ENCODE peak calls at places on chromosome 21, in eight cellular contexts. One of them, this sample, is unnamed.

GRCh38 chr21:38984982-38985422 is 179.3 kb downstream of the ETS2 start:
- DNase-seq in SJSA1: no peak
- DNase-seq in effector memory CD4-positive, alpha-beta T cell: no peak
- DNase-seq in WERI-Rb-1: no peak
- DNase-seq in stomach: no peak
- DNase-seq in RWPE1: no peak
- DNase-seq in tibial nerve: no peak
- DNase-seq in CD4-positive, alpha-beta T cell: no peak
- DNase-seq in this sample: no peak

GRCh38 chr21:39788383-39788782 is 43.4 kb downstream of the IGSF5 start:
- DNase-seq in SJSA1: peak; percentile 76
- DNase-seq in effector memory CD4-positive, alpha-beta T cell: no peak
- DNase-seq in WERI-Rb-1: peak; percentile 94
- DNase-seq in stomach: peak; percentile 78
- DNase-seq in RWPE1: peak; percentile 80
- DNase-seq in tibial nerve: peak; percentile 57
- DNase-seq in CD4-positive, alpha-beta T cell: no peak
- DNase-seq in this sample: peak; percentile 82

GRCh38 chr21:40421121-40421520 is 425.8 kb downstream of the DSCAM start:
- DNase-seq in SJSA1: no peak
- DNase-seq in effector memory CD4-positive, alpha-beta T cell: no peak
- DNase-seq in WERI-Rb-1: no peak
- DNase-seq in stomach: no peak
- DNase-seq in RWPE1: peak; percentile 13
- DNase-seq in tibial nerve: no peak
- DNase-seq in CD4-positive, alpha-beta T cell: no peak
- DNase-seq in this sample: no peak

GRCh38 chr21:31586118-31586517 is 73.4 kb upstream of the SOD1 start:
- DNase-seq in SJSA1: no peak
- DNase-seq in effector memory CD4-positive, alpha-beta T cell: no peak
- DNase-seq in WERI-Rb-1: no peak
- DNase-seq in stomach: no peak
- DNase-seq in RWPE1: no peak
- DNase-seq in tibial nerve: no peak
- DNase-seq in CD4-positive, alpha-beta T cell: no peak
- DNase-seq in this sample: no peak

GRCh38 chr21:38982096-38982495 is 176.4 kb downstream of the ETS2 start:
- DNase-seq in SJSA1: peak; percentile 73
- DNase-seq in effector memory CD4-positive, alpha-beta T cell: no peak
- DNase-seq in WERI-Rb-1: no peak
- DNase-seq in stomach: no peak
- DNase-seq in RWPE1: no peak
- DNase-seq in tibial nerve: no peak
- DNase-seq in CD4-positive, alpha-beta T cell: no peak
- DNase-seq in this sample: no peak

GRCh38 chr21:42818328-42818749 is 61.0 kb downstream of the WDR4 start:
- DNase-seq in SJSA1: no peak
- DNase-seq in effector memory CD4-positive, alpha-beta T cell: peak; percentile 29
- DNase-seq in WERI-Rb-1: peak; percentile 56
- DNase-seq in stomach: peak; percentile 78
- DNase-seq in RWPE1: peak; percentile 46
- DNase-seq in tibial nerve: peak; percentile 48
- DNase-seq in CD4-positive, alpha-beta T cell: peak; percentile 70
- DNase-seq in this sample: peak; percentile 61

GRCh38 chr21:33981341-33982101 is 65.9 kb upstream of the ATP5PO start:
- DNase-seq in SJSA1: no peak
- DNase-seq in effector memory CD4-positive, alpha-beta T cell: no peak
- DNase-seq in WERI-Rb-1: no peak
- DNase-seq in stomach: no peak
- DNase-seq in RWPE1: no peak
- DNase-seq in tibial nerve: no peak
- DNase-seq in CD4-positive, alpha-beta T cell: no peak
- DNase-seq in this sample: peak; percentile 21

GRCh38 chr21:43775795-43776430 is at the start of gene CSTB:
- DNase-seq in SJSA1: peak; percentile 83
- DNase-seq in effector memory CD4-positive, alpha-beta T cell: peak; percentile 80
- DNase-seq in WERI-Rb-1: peak; percentile 95
- DNase-seq in stomach: peak; percentile 80
- DNase-seq in RWPE1: peak; percentile 60
- DNase-seq in tibial nerve: peak; percentile 74
- DNase-seq in CD4-positive, alpha-beta T cell: peak; percentile 87
- DNase-seq in this sample: peak; percentile 86

GRCh38 chr21:38355992-38356781 is 99.4 kb downstream of the KCNJ15 start:
- DNase-seq in SJSA1: peak; percentile 80
- DNase-seq in effector memory CD4-positive, alpha-beta T cell: peak; percentile 20
- DNase-seq in WERI-Rb-1: peak; percentile 89
- DNase-seq in stomach: peak; percentile 84
- DNase-seq in RWPE1: peak; percentile 83
- DNase-seq in tibial nerve: peak; percentile 53
- DNase-seq in CD4-positive, alpha-beta T cell: peak; percentile 72
- DNase-seq in this sample: peak; percentile 76

GRCh38 chr21:28699591-28700259 is 293.0 kb downstream of the LTN1 start:
- DNase-seq in SJSA1: no peak
- DNase-seq in effector memory CD4-positive, alpha-beta T cell: no peak
- DNase-seq in WERI-Rb-1: no peak
- DNase-seq in stomach: no peak
- DNase-seq in RWPE1: peak; percentile 22
- DNase-seq in tibial nerve: no peak
- DNase-seq in CD4-positive, alpha-beta T cell: no peak
- DNase-seq in this sample: no peak

GRCh38 chr21:33332143-33332542 is 7.4 kb downstream of the IFNAR1 start:
- DNase-seq in SJSA1: no peak
- DNase-seq in effector memory CD4-positive, alpha-beta T cell: no peak
- DNase-seq in WERI-Rb-1: no peak
- DNase-seq in stomach: no peak
- DNase-seq in RWPE1: no peak
- DNase-seq in tibial nerve: no peak
- DNase-seq in CD4-positive, alpha-beta T cell: no peak
- DNase-seq in this sample: no peak

GRCh38 chr21:27320868-27321267 is 354.0 kb upstream of the ADAMTS5 start:
- DNase-seq in SJSA1: no peak
- DNase-seq in effector memory CD4-positive, alpha-beta T cell: no peak
- DNase-seq in WERI-Rb-1: no peak
- DNase-seq in stomach: no peak
- DNase-seq in RWPE1: no peak
- DNase-seq in tibial nerve: no peak
- DNase-seq in CD4-positive, alpha-beta T cell: no peak
- DNase-seq in this sample: no peak

GRCh38 chr21:37460196-37460595 is 93.6 kb downstream of the DYRK1A start:
- DNase-seq in SJSA1: no peak
- DNase-seq in effector memory CD4-positive, alpha-beta T cell: no peak
- DNase-seq in WERI-Rb-1: peak; percentile 65
- DNase-seq in stomach: no peak
- DNase-seq in RWPE1: no peak
- DNase-seq in tibial nerve: no peak
- DNase-seq in CD4-positive, alpha-beta T cell: no peak
- DNase-seq in this sample: no peak

DNA sequence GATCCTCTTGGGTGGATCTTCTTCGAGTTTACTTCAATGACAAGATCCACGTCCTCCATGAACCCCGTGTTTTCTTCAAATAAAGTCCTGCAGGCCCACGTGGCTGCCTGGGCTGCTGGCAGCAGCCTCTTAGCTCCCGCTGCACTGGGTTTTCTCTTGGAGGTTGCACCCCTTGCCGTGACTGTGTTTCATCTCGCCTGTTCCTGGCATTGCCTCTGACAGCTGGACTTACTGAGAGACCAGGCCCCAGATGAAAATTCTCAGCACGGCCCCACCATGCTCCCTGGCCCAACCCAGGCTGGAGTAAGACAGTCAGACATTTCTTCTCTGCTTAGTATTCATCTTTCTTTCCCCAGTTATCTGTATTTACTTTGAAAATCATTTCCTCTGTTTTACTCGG is 274.8 kb upstream of the RUNX1 start:
- DNase-seq in SJSA1: no peak
- DNase-seq in effector memory CD4-positive, alpha-beta T cell: no peak
- DNase-seq in WERI-Rb-1: no peak
- DNase-seq in stomach: no peak
- DNase-seq in RWPE1: no peak
- DNase-seq in tibial nerve: no peak
- DNase-seq in CD4-positive, alpha-beta T cell: no peak
- DNase-seq in this sample: no peak
- H3K27ac ChIP-seq in SJSA1: peak overlapping the region; percentile 89
- H3K27ac ChIP-seq in effector memory CD4-positive, alpha-beta T cell: no peak overlapping the region
- H3K27ac ChIP-seq in WERI-Rb-1: no peak overlapping the region
- H3K27ac ChIP-seq in stomach: no peak overlapping the region
- H3K27ac ChIP-seq in RWPE1: no peak overlapping the region
- H3K27ac ChIP-seq in tibial nerve: peak overlapping the region; percentile 47
- H3K27ac ChIP-seq in CD4-positive, alpha-beta T cell: no peak overlapping the region
- H3K27ac ChIP-seq in this sample: peak overlapping the region; percentile 57

GRCh38 chr21:25025596-25025995 is 581.7 kb downstream of the MRPL39 start:
- DNase-seq in SJSA1: no peak
- DNase-seq in effector memory CD4-positive, alpha-beta T cell: no peak
- DNase-seq in WERI-Rb-1: no peak
- DNase-seq in stomach: no peak
- DNase-seq in RWPE1: no peak
- DNase-seq in tibial nerve: no peak
- DNase-seq in CD4-positive, alpha-beta T cell: no peak
- DNase-seq in this sample: no peak
- H3K27ac ChIP-seq in SJSA1: no peak overlapping the region
- H3K27ac ChIP-seq in effector memory CD4-positive, alpha-beta T cell: no peak overlapping the region
- H3K27ac ChIP-seq in WERI-Rb-1: no peak overlapping the region
- H3K27ac ChIP-seq in stomach: no peak overlapping the region
- H3K27ac ChIP-seq in RWPE1: no peak overlapping the region
- H3K27ac ChIP-seq in tibial nerve: no peak overlapping the region
- H3K27ac ChIP-seq in CD4-positive, alpha-beta T cell: no peak overlapping the region
- H3K27ac ChIP-seq in this sample: no peak overlapping the region

GRCh38 chr21:15826908-15827601 is 97.3 kb downstream of the USP25 start:
- DNase-seq in SJSA1: no peak
- DNase-seq in effector memory CD4-positive, alpha-beta T cell: no peak
- DNase-seq in WERI-Rb-1: no peak
- DNase-seq in stomach: no peak
- DNase-seq in RWPE1: no peak
- DNase-seq in tibial nerve: no peak
- DNase-seq in CD4-positive, alpha-beta T cell: no peak
- DNase-seq in this sample: peak; percentile 12
- H3K27ac ChIP-seq in SJSA1: no peak overlapping the region
- H3K27ac ChIP-seq in effector memory CD4-positive, alpha-beta T cell: no peak overlapping the region
- H3K27ac ChIP-seq in WERI-Rb-1: no peak overlapping the region
- H3K27ac ChIP-seq in stomach: no peak overlapping the region
- H3K27ac ChIP-seq in RWPE1: no peak overlapping the region
- H3K27ac ChIP-seq in tibial nerve: no peak overlapping the region
- H3K27ac ChIP-seq in CD4-positive, alpha-beta T cell: no peak overlapping the region
- H3K27ac ChIP-seq in this sample: no peak overlapping the region

DNA sequence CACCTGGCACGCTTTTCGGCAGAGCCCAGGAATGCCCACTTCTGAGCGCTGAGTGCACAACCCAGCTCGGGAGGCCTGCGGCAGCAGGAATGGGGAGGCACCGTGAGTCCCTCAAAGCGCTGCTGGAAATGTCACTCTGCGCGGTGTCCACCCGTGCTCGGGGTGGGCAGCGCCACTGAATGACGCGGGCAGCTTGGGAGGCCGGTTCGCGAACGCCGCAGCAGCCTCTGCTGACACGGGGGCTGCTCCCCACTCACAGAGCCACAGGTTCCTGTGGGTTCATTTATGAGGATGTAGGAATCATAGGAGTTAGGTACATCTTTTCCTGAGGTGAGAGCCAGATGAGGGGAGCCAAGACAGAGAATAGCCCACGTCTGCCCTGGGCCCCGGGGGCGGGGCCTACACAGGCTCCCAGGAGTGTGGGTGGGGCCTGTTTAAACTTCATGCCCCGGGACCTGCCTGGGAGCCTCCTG is 146.7 kb upstream of the COL6A1 start:
- DNase-seq in SJSA1: no peak
- DNase-seq in effector memory CD4-positive, alpha-beta T cell: no peak
- DNase-seq in WERI-Rb-1: no peak
- DNase-seq in stomach: no peak
- DNase-seq in RWPE1: no peak
- DNase-seq in tibial nerve: no peak
- DNase-seq in CD4-positive, alpha-beta T cell: no peak
- DNase-seq in this sample: no peak
- H3K27ac ChIP-seq in SJSA1: no peak overlapping the region
- H3K27ac ChIP-seq in effector memory CD4-positive, alpha-beta T cell: no peak overlapping the region
- H3K27ac ChIP-seq in WERI-Rb-1: no peak overlapping the region
- H3K27ac ChIP-seq in stomach: no peak overlapping the region
- H3K27ac ChIP-seq in RWPE1: no peak overlapping the region
- H3K27ac ChIP-seq in tibial nerve: no peak overlapping the region
- H3K27ac ChIP-seq in CD4-positive, alpha-beta T cell: no peak overlapping the region
- H3K27ac ChIP-seq in this sample: no peak overlapping the region

DNA sequence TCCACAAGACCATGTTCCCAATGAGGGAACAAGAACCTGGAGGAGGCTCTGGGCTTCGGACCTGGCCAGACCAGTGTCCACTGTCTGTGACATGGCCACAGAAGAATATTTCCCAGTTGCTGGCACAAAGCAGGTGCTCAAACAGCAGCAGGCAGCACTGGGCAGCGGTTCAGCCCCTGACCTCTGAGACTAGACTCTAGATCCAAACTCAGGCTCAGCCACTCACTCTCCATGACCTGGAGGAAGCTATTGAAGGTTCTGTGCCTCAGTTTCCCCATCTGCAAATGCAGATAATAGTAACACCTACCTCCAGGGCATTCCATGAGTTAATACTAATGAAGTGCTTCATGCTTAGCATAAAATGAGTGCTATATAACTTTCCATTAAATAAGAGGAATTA is 8.0 kb downstream of the TMPRSS2 start:
- DNase-seq in SJSA1: no peak
- DNase-seq in effector memory CD4-positive, alpha-beta T cell: no peak
- DNase-seq in WERI-Rb-1: no peak
- DNase-seq in stomach: no peak
- DNase-seq in RWPE1: no peak
- DNase-seq in tibial nerve: no peak
- DNase-seq in CD4-positive, alpha-beta T cell: no peak
- DNase-seq in this sample: no peak
- H3K27ac ChIP-seq in SJSA1: no peak overlapping the region
- H3K27ac ChIP-seq in effector memory CD4-positive, alpha-beta T cell: no peak overlapping the region
- H3K27ac ChIP-seq in WERI-Rb-1: no peak overlapping the region
- H3K27ac ChIP-seq in stomach: peak overlapping the region; percentile 74
- H3K27ac ChIP-seq in RWPE1: no peak overlapping the region
- H3K27ac ChIP-seq in tibial nerve: no peak overlapping the region
- H3K27ac ChIP-seq in CD4-positive, alpha-beta T cell: no peak overlapping the region
- H3K27ac ChIP-seq in this sample: no peak overlapping the region

This sample was measured in heart right ventricle.